ENCODE peak calls at places on chromosomes 5 and 9, in ten cellular contexts. Y is germinal center; Z is NCI-H2171 treated with DMSO at 0.1 percent for 48 hours; N is MCF 10A; T is EL; M is stimulated activated naive CD4-positive, alpha-beta T cell treated with Interleukin-2 at 50 U/mL for 16 hours; D is neuronal stem cell; X is stimulated activated CD8-positive, alpha-beta memory T cell treated with anti-CD3 and anti-CD28 coated beads, Interleukin-15, amount 100 ng/mL, for 4 hours; V is CD4-positive, alpha-beta memory T cell; A is NCI-H748 treated with DMSO at 0.1 percent for 48 hours. S is an unnamed sample.
A peak's percentile ranks its signal among the peaks of the same experiment; 100 is the strongest.

GRCh38 chr9:80701061-80701460 is 988.3 kb downstream of the TLE1 start:
- DNase-seq in Y (no peak), Z (no peak), N (no peak), T (no peak), M (no peak), D (no peak), X (no peak), V (no peak), A (no peak), S (peak; percentile 11)

GRCh38 chr5:88683506-88684135 is 199.4 kb downstream of the MEF2C start:
- DNase-seq in Y (peak; percentile 59), Z (peak; percentile 94), N (no peak), T (no peak), M (no peak), D (no peak), X (no peak), V (no peak), A (peak; percentile 88), S (no peak)

GRCh38 chr9:70484232-70485130 is 70.0 kb upstream of the KLF9 start:
- DNase-seq in Y (peak; percentile 37), Z (peak; percentile 21), N (peak; percentile 83), T (peak; percentile 75), M (no peak), D (peak; percentile 20), X (no peak), V (peak; percentile 33), A (peak; percentile 14), S (peak; percentile 59)

GRCh38 chr5:13731229-13731628 is 213.3 kb downstream of the DNAH5 start:
- DNase-seq in Y (no peak), Z (no peak), N (no peak), T (no peak), M (no peak), D (no peak), X (no peak), V (no peak), A (no peak), S (no peak)

GRCh38 chr9:114141553-114142548 is 13.5 kb upstream of the COL27A1 start:
- DNase-seq in Y (no peak), Z (peak; percentile 66), N (no peak), T (no peak), M (no peak), D (no peak), X (no peak), V (no peak), A (no peak), S (no peak)

GRCh38 chr9:27548055-27548741 is 18.6 kb upstream of the MOB3B start:
- DNase-seq in Y (no peak), Z (peak; percentile 34), N (peak; percentile 59), T (peak; percentile 28), M (no peak), D (no peak), X (no peak), V (no peak), A (no peak), S (no peak)

GRCh38 chr5:151947924-151948323 is 23.3 kb upstream of the GLRA1 start:
- DNase-seq in Y (no peak), Z (no peak), N (no peak), T (peak; percentile 37), M (no peak), D (no peak), X (no peak), V (no peak), A (no peak), S (peak; percentile 16)

GRCh38 chr5:114308508-114308907 is 53.4 kb upstream of the KCNN2 start:
- DNase-seq in Y (no peak), Z (no peak), N (peak; percentile 18), T (no peak), M (no peak), D (no peak), X (no peak), V (no peak), A (no peak), S (no peak)

GRCh38 chr5:95134326-95134725 is 150.6 kb downstream of the MCTP1 start:
- DNase-seq in Y (no peak), Z (no peak), N (no peak), T (no peak), M (no peak), D (no peak), X (no peak), V (no peak), A (no peak), S (no peak)

GRCh38 chr5:13943691-13944090 is 797 bp downstream of the DNAH5 start:
- DNase-seq in Y (no peak), Z (no peak), N (no peak), T (no peak), M (no peak), D (no peak), X (no peak), V (no peak), A (no peak), S (no peak)

GRCh38 chr9:33187519-33188218 is 20.5 kb upstream of the B4GALT1 start:
- DNase-seq in Y (no peak), Z (peak; percentile 3), N (no peak), T (peak; percentile 19), M (no peak), D (no peak), X (no peak), V (no peak), A (no peak), S (no peak)

GRCh38 chr5:122315511-122315910 is 3.5 kb downstream of the SNCAIP start:
- DNase-seq in Y (no peak), Z (no peak), N (no peak), T (no peak), M (no peak), D (no peak), X (no peak), V (no peak), A (no peak), S (no peak)

GRCh38 chr5:13107553-13107952 is 836.9 kb downstream of the DNAH5 start:
- DNase-seq in Y (no peak), Z (no peak), N (peak; percentile 13), T (no peak), M (no peak), D (no peak), X (no peak), V (no peak), A (no peak), S (no peak)

GRCh38 chr9:33139421-33140228 is 27.5 kb downstream of the B4GALT1 start:
- DNase-seq in Y (no peak), Z (no peak), N (peak; percentile 61), T (peak; percentile 55), M (no peak), D (no peak), X (no peak), V (no peak), A (no peak), S (no peak)

GRCh38 chr5:173302546-173303155 is 25.6 kb downstream of the STC2 start:
- DNase-seq in Y (no peak), Z (no peak), N (peak; percentile 95), T (peak; percentile 91), M (no peak), D (no peak), X (no peak), V (no peak), A (peak; percentile 53), S (no peak)

S was measured in NCI-H226.